ENCODE peak calls at places on chromosomes 11 and 22, in seven cellular contexts. L is esophagus squamous epithelium; S is T47D; P is EL; J is NB4; W is hippocampal formation; Q is stimulated activated naive CD4-positive, alpha-beta T cell. U is an unnamed sample.

GRCh38 chr11:134207538-134208239 is 16.1 kb downstream of the NCAPD3 start:
- DNase-seq in L (no peak), S (no peak), P (peak), J (peak), W (no peak), Q (peak), U (no peak)

GRCh38 chr11:13229675-13230359 is 47.8 kb upstream of the BMAL1 start:
- DNase-seq in L (no peak), S (no peak), P (no peak), J (no peak), W (no peak), Q (no peak), U (no peak)

GRCh38 chr11:132838621-132839020 is 693.7 kb downstream of the OPCML start:
- DNase-seq in L (no peak), S (no peak), P (peak), J (peak), W (no peak), Q (no peak), U (no peak)

GRCh38 chr11:1557904-1558831 is 13.9 kb downstream of the DUSP8 start:
- DNase-seq in L (no peak), S (peak), P (peak), J (no peak), W (no peak), Q (no peak), U (no peak)

GRCh38 chr11:8018742-8019631 is 31.9 kb downstream of the EIF3F start:
- DNase-seq in L (no peak), S (peak), P (peak), J (no peak), W (peak), Q (peak), U (no peak)

GRCh38 chr22:42820075-42820763 is 36.9 kb downstream of the ARFGAP3 start:
- DNase-seq in L (no peak), S (no peak), P (peak), J (peak), W (peak), Q (no peak), U (peak)

GRCh38 chr11:75031224-75031753 is 42.6 kb downstream of the NEU3 start:
- DNase-seq in L (no peak), S (no peak), P (peak), J (no peak), W (no peak), Q (no peak), U (no peak)

GRCh38 chr11:46421257-46421880 is 29.8 kb upstream of the CHRM4 start:
- DNase-seq in L (no peak), S (no peak), P (no peak), J (no peak), W (no peak), Q (no peak), U (no peak)

GRCh38 chr22:27576413-27576812 is 225.1 kb downstream of the MN1 start:
- DNase-seq in L (no peak), S (no peak), P (no peak), J (no peak), W (no peak), Q (no peak), U (no peak)

GRCh38 chr11:66363187-66363601 is 8.4 kb downstream of the SLC29A2 start:
- DNase-seq in L (no peak), S (no peak), P (no peak), J (no peak), W (no peak), Q (no peak), U (no peak)

GRCh38 chr22:50473088-50473487 is 1.7 kb downstream of the SBF1 start:
- DNase-seq in L (no peak), S (no peak), P (no peak), J (peak), W (no peak), Q (peak), U (no peak)

GRCh38 chr22:30245985-30246901 is at the start of gene LIF:
- DNase-seq in L (no peak), S (no peak), P (peak), J (no peak), W (no peak), Q (peak), U (no peak)

GRCh38 chr22:29004647-29005371 is 56.8 kb downstream of the C22orf31 start:
- DNase-seq in L (no peak), S (no peak), P (no peak), J (no peak), W (peak), Q (no peak), U (no peak)